ENCODE peak calls at places on chromosomes 3 and 15, in eight cellular contexts. I, J, D, W, K, P, X and O are unnamed samples.

GRCh38 chr15:34494084-34494399 is 56.4 kb upstream of the GOLGA8A start:
- DNase-seq in J (no peak), I (no peak), X (no peak), K (no peak), P (no peak), D (no peak), W (no peak), O (no peak)

GRCh38 chr3:60675424-60675823 is 575.8 kb downstream of the FHIT start:
- DNase-seq in I (no peak), P (no peak), J (no peak), X (no peak), K (no peak), W (no peak), D (no peak), O (no peak)

GRCh38 chr3:67362686-67363085 is 291.7 kb downstream of the SUCLG2 start:
- DNase-seq in X (no peak), P (no peak), J (peak; percentile 50), D (no peak), W (no peak), K (no peak), I (peak; percentile 37), O (no peak)

GRCh38 chr15:89105147-89105546 is 16.9 kb downstream of the ABHD2 start:
- DNase-seq in I (peak; percentile 98), D (no peak), X (no peak), W (no peak), P (peak; percentile 89), K (peak; percentile 96), J (peak; percentile 87), O (peak; percentile 81)

GRCh38 chr3:123449986-123450474 is 1.1 kb upstream of the ADCY5 start:
- DNase-seq in J (no peak), W (no peak), D (no peak), P (no peak), K (no peak), I (peak; percentile 17), X (peak; percentile 87), O (no peak)

GRCh38 chr15:74336061-74337005 is 31.1 kb downstream of the CYP11A1 start:
- DNase-seq in I (no peak), K (no peak), W (no peak), J (no peak), X (no peak), D (no peak), P (no peak), O (no peak)

GRCh38 chr3:195838714-195839113 is 27.0 kb upstream of the MUC4 start:
- DNase-seq in P (no peak), I (no peak), J (no peak), K (no peak), D (no peak), W (no peak), X (no peak), O (no peak)

GRCh38 chr3:174862101-174862500 is 3.0 kb downstream of the NAALADL2 start:
- DNase-seq in K (no peak), W (no peak), D (peak; percentile 24), J (no peak), P (no peak), X (peak; percentile 27), I (no peak), O (no peak)

GRCh38 chr15:80578206-80578595 is 116.9 kb upstream of the ABHD17C start:
- DNase-seq in X (no peak), P (no peak), K (no peak), W (no peak), D (no peak), J (no peak), I (no peak), O (no peak)

GRCh38 chr15:36905908-36906307 is 194.4 kb downstream of the MEIS2 start:
- DNase-seq in J (peak; percentile 45), X (no peak), K (peak; percentile 92), D (no peak), I (peak; percentile 87), P (no peak), W (no peak), O (no peak)

GRCh38 chr15:82778755-82779154 is 27.1 kb downstream of the FSD2 start:
- DNase-seq in D (no peak), I (no peak), J (no peak), X (no peak), W (no peak), P (no peak), K (no peak), O (no peak)

GRCh38 chr3:77746892-77747291 is 707.0 kb downstream of the ROBO2 start:
- DNase-seq in D (no peak), K (no peak), P (no peak), I (no peak), J (no peak), W (no peak), X (no peak), O (no peak)

GRCh38 chr3:180601688-180602666 is at the start of gene TTC14:
- DNase-seq in I (peak; percentile 95), P (peak; percentile 83), K (peak; percentile 96), D (peak; percentile 91), W (peak; percentile 96), X (peak; percentile 82), J (peak; percentile 95), O (peak; percentile 90)

GRCh38 chr3:112128843-112129727 is 4.0 kb downstream of the GCSAM start:
- DNase-seq in X (no peak), P (no peak), D (peak; percentile 28), W (no peak), K (peak; percentile 70), J (no peak), I (peak; percentile 13), O (no peak)

GRCh38 chr15:84981711-84982300 is at the start of gene PDE8A:
- DNase-seq in X (peak; percentile 83), J (no peak), W (peak; percentile 92), P (no peak), D (peak; percentile 36), K (peak; percentile 54), I (peak; percentile 60), O (no peak)

GRCh38 chr3:42855219-42855546 is 20.5 kb downstream of the CYP8B1 start:
- DNase-seq in W (no peak), P (no peak), K (no peak), X (no peak), J (no peak), D (no peak), I (no peak), O (no peak)

GRCh38 chr3:134353831-134354611 is 20.2 kb downstream of the AMOTL2 start:
- DNase-seq in X (peak; percentile 56), P (no peak), K (peak; percentile 52), J (no peak), D (no peak), W (no peak), I (no peak), O (no peak)

GRCh38 chr3:196414469-196414868 is 17.8 kb downstream of the UBXN7 start:
- DNase-seq in W (no peak), P (no peak), D (no peak), K (no peak), X (no peak), J (peak; percentile 7), I (peak; percentile 57), O (no peak)

GRCh38 chr3:33648793-33649192 is 69.3 kb downstream of the CLASP2 start:
- DNase-seq in X (no peak), D (no peak), K (no peak), I (no peak), W (no peak), P (no peak), J (no peak), O (no peak)

GRCh38 chr15:60546764-60547163 is 67.8 kb upstream of the ICE2 start:
- DNase-seq in P (no peak), I (no peak), J (no peak), D (no peak), K (no peak), X (no peak), W (no peak), O (no peak)

GRCh38 chr15:31758126-31758525 is 272.2 kb upstream of the CHRNA7 start:
- DNase-seq in P (peak; percentile 12), W (no peak), J (peak; percentile 14), X (no peak), K (peak; percentile 13), D (no peak), I (no peak), O (no peak)

GRCh38 chr3:132570011-132570410 is 27.1 kb upstream of the ACKR4 start:
- DNase-seq in P (no peak), D (no peak), X (no peak), I (no peak), W (no peak), J (no peak), K (no peak), O (no peak)

GRCh38 chr15:88661041-88661765 is 22.4 kb downstream of the ISG20 start:
- DNase-seq in J (no peak), D (no peak), P (no peak), X (no peak), I (peak; percentile 60), W (no peak), K (peak; percentile 78), O (no peak)

GRCh38 chr15:60370804-60371700 is 26.7 kb downstream of the ANXA2 start:
- DNase-seq in P (peak; percentile 100), X (no peak), J (peak; percentile 98), K (peak; percentile 99), W (no peak), D (no peak), I (peak; percentile 100), O (peak; percentile 99)

GRCh38 chr3:127044996-127045395 is 62.1 kb downstream of the PLXNA1 start:
- DNase-seq in I (no peak), X (peak; percentile 93), D (no peak), J (no peak), P (no peak), K (no peak), W (peak; percentile 73), O (no peak)
- H3K4me3 ChIP-seq in I (no peak overlapping the region), X (peak overlapping the region; percentile 30), D (no peak overlapping the region), J (no peak overlapping the region), P (no peak overlapping the region), K (no peak overlapping the region), W (no peak overlapping the region), O (no peak overlapping the region)

GRCh38 chr3:110526732-110527727 is 544.6 kb upstream of the NECTIN3 start:
- DNase-seq in D (peak; percentile 99), I (peak; percentile 98), P (peak; percentile 93), J (peak; percentile 94), W (no peak), X (no peak), K (peak; percentile 95), O (peak; percentile 82)
- H3K4me3 ChIP-seq in D (no peak overlapping the region), I (no peak overlapping the region), P (no peak overlapping the region), J (no peak overlapping the region), W (no peak overlapping the region), X (no peak overlapping the region), K (no peak overlapping the region), O (no peak overlapping the region)

DNA sequence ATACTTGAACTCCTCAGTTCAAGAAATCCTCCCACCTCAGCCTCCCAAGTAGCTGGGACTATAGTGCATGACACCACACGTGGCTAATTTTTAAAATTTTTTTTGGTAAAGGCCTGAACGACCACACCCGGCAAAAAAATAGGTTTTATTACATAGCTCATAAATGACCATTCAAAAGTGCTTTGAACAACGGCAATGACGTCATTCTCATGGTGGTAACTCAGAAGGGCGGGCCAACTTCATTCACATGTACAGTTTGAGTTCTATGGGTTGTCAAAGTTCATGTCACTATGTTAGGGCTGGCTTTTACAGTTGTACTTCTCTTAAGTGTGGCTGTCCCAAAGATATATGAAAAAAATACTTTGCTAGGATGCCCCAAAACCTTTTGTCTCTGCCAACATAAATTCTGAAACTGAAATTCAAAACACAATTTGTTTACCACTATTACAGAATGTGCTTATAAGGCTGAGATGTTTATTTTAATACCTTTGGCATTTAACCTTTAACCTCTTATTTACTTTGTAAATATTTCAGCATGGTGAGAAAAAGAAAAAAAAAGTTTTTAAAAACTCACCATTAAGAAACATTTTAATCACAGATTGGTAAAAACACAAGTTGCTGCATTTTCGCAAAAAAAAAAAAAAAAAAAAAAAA is 6.2 kb downstream of the MYO1E start:
- DNase-seq in I (peak; percentile 50), W (no peak), P (no peak), J (no peak), X (no peak), D (no peak), K (no peak), O (no peak)
- H3K4me3 ChIP-seq in I (no peak overlapping the region), W (no peak overlapping the region), P (no peak overlapping the region), J (no peak overlapping the region), X (no peak overlapping the region), D (no peak overlapping the region), K (no peak overlapping the region), O (no peak overlapping the region)

GRCh38 chr3:167001374-167001773 is 378.7 kb downstream of the ZBBX start:
- DNase-seq in I (no peak), K (no peak), D (no peak), J (no peak), P (no peak), X (no peak), W (no peak), O (no peak)
- H3K4me3 ChIP-seq in I (no peak overlapping the region), K (no peak overlapping the region), D (no peak overlapping the region), J (no peak overlapping the region), P (no peak overlapping the region), X (no peak overlapping the region), W (no peak overlapping the region), O (no peak overlapping the region)